ENCODE peak calls at places on chromosome 14, in six cellular contexts. M, Q, K, Y, F and L are unnamed samples.

GRCh38 chr14:77264466-77265186 is 6.4 kb downstream of the NGB start:
- DNase-seq in M (no peak), Q (no peak), K (no peak), Y (no peak), F (peak; percentile 61), L (no peak)

GRCh38 chr14:93045965-93046695 is 69.6 kb downstream of the ITPK1 start:
- DNase-seq in M (peak; percentile 52), Q (no peak), K (no peak), Y (peak; percentile 71), F (peak; percentile 69), L (no peak)

GRCh38 chr14:93056840-93057585 is 58.7 kb downstream of the ITPK1 start:
- DNase-seq in M (no peak), Q (peak; percentile 82), K (no peak), Y (no peak), F (no peak), L (no peak)

GRCh38 chr14:51211149-51211548 is 28.9 kb upstream of the TMX1 start:
- DNase-seq in M (no peak), Q (no peak), K (no peak), Y (peak; percentile 74), F (no peak), L (no peak)

GRCh38 chr14:89540830-89541470 is 123.9 kb upstream of the FOXN3 start:
- DNase-seq in M (peak; percentile 32), Q (no peak), K (no peak), Y (peak; percentile 84), F (no peak), L (no peak)

GRCh38 chr14:100640481-100641273 is 53.5 kb upstream of the BEGAIN start:
- DNase-seq in M (no peak), Q (no peak), K (no peak), Y (no peak), F (peak; percentile 90), L (no peak)

GRCh38 chr14:66405158-66405557 is 81.0 kb upstream of the CCDC196 start:
- DNase-seq in M (no peak), Q (no peak), K (no peak), Y (peak; percentile 25), F (no peak), L (no peak)

GRCh38 chr14:64926398-64926995 is 12.2 kb downstream of the CHURC1 start:
- DNase-seq in M (no peak), Q (no peak), K (no peak), Y (no peak), F (no peak), L (no peak)

GRCh38 chr14:24058951-24059475 is 7.2 kb downstream of the CARMIL3 start:
- DNase-seq in M (no peak), Q (peak; percentile 54), K (peak; percentile 41), Y (no peak), F (no peak), L (peak; percentile 56)

GRCh38 chr14:74655597-74656389 is 43.8 kb upstream of the LTBP2 start:
- DNase-seq in M (no peak), Q (no peak), K (no peak), Y (peak; percentile 82), F (no peak), L (no peak)

GRCh38 chr14:102262894-102263462 is 42.0 kb downstream of the MOK start:
- DNase-seq in M (peak; percentile 32), Q (no peak), K (no peak), Y (peak; percentile 55), F (no peak), L (no peak)

GRCh38 chr14:68631058-68631690 is 161.7 kb downstream of the ZFP36L1 start:
- DNase-seq in M (no peak), Q (no peak), K (no peak), Y (no peak), F (no peak), L (no peak)

GRCh38 chr14:49550284-49551184 is 35.6 kb downstream of the RPS29 start:
- DNase-seq in M (peak; percentile 31), Q (no peak), K (no peak), Y (peak; percentile 36), F (no peak), L (no peak)

GRCh38 chr14:74290415-74290814 is 12.3 kb downstream of the ABCD4 start:
- DNase-seq in M (peak; percentile 27), Q (no peak), K (no peak), Y (peak; percentile 42), F (no peak), L (no peak)

GRCh38 chr14:100098171-100098570 is 32.9 kb downstream of the EVL start:
- DNase-seq in M (no peak), Q (peak; percentile 14), K (no peak), Y (no peak), F (no peak), L (no peak)

GRCh38 chr14:104593710-104594121 is 10.9 kb downstream of the TMEM179 start:
- DNase-seq in M (no peak), Q (no peak), K (no peak), Y (no peak), F (no peak), L (no peak)

GRCh38 chr14:32744811-32745445 is 193.8 kb upstream of the NPAS3 start:
- DNase-seq in M (no peak), Q (no peak), K (no peak), Y (no peak), F (no peak), L (no peak)

GRCh38 chr14:105859717-105860614 is 333.6 kb downstream of the TMEM121 start:
- DNase-seq in M (no peak), Q (peak; percentile 40), K (no peak), Y (no peak), F (peak; percentile 84), L (peak; percentile 57)

GRCh38 chr14:20998674-20999366 is at the start of gene SLC39A2:
- DNase-seq in M (no peak), Q (no peak), K (no peak), Y (peak; percentile 80), F (no peak), L (no peak)

DNA sequence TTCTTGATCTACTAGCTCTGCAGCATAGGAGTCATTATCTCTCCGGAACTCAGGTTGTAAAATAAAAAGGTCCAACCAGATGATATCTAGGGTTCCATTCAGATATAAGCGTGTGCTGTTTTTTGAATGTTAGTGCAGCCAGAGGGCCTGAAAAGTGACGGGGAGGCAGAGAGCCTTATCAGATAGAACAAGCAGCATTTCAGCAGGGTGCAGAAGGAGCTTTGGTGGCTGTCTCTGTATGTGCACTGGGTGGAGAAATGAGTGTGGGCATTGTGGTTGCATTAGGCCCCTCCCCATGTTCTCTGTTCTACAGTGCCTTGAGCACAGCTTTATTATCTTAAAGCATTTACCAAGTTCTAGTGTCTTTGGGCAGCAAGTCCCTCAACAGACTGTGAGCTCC is 275.1 kb downstream of the NRXN3 start:
- DNase-seq in M (no peak), Q (no peak), K (no peak), Y (no peak), F (no peak), L (no peak)
- TF ChIP-seq CTCF in M (no peak), Q (no peak), K (no peak), Y (no peak), F (no peak), L (no peak)

DNA sequence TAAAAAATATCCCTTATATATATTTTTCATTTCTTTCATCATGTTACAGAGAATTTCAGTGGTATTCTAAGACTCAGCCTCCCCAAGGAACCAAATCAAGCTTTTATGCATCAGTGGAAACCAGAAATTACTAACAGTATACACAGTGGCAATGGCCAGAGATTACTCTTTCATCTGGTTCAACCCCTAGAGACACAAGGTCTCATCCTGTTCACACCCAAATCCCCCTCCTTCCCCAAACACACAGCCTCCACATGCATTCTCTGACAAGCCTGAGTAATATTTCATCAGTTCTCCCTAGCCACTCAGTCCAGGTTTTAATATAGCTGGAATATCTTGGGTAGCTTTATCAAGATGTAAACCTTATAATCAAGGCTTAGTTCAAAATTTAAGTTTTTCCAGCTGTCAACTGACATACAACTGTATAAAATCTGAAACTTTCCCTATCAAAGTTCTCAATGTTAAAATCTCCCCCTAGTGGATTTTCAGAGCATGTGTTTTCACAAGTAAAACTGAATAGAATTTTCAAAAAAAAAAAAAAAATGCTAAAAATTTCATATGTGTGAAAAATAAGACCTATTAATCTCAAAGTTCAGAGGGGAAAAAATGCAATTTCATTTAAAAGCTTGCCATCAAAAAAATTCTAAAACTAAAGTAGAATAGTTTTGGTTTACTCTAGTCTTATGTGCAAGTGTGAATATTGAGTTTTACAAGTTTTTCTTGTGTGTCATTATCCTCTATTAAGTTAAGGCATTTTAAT is 10.5 kb upstream of the SSTR1 start:
- DNase-seq in M (peak; percentile 23), Q (no peak), K (no peak), Y (peak; percentile 33), F (no peak), L (no peak)
- TF ChIP-seq CTCF in M (peak; percentile 35), Q (no peak), K (peak; percentile 26), Y (peak; percentile 52), F (peak; percentile 21), L (peak; percentile 62)

DNA sequence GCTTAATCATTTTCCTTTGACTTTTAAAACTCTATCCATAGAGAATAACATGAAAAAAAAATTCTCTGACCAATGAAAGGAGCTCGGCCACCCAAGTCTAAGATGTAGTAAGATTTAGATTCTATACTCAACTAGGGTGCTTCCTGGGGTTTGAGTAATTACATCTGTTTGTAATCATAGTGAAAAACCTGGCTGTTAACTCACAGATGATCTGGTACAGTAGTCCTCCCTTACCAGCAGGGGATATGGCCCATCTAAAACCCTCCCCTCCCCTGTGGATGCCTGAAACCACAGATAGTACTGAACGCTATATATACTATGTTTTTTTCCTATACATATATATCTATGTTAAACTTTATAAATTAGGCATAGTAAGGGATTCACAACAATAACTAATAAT is 89.2 kb downstream of the DAAM1 start:
- DNase-seq in M (no peak), Q (no peak), K (no peak), Y (peak; percentile 58), F (no peak), L (no peak)
- TF ChIP-seq CTCF in M (no peak), Q (no peak), K (no peak), Y (peak; percentile 9), F (no peak), L (no peak)

GRCh38 chr14:22220427-22220826 is 368.6 kb downstream of the DAD1 start:
- DNase-seq in M (no peak), Q (no peak), K (no peak), Y (no peak), F (no peak), L (no peak)
- TF ChIP-seq CTCF in M (no peak), Q (no peak), K (no peak), Y (peak; percentile 5), F (no peak), L (no peak)

GRCh38 chr14:54489318-54489683 is 521 bp upstream of the GMFB start:
- DNase-seq in M (no peak), Q (no peak), K (no peak), Y (no peak), F (no peak), L (no peak)

GRCh38 chr14:54497224-54497623 is 8.4 kb upstream of the GMFB start:
- DNase-seq in M (no peak), Q (no peak), K (no peak), Y (no peak), F (no peak), L (no peak)

GRCh38 chr14:54490448-54490805 is 1.6 kb upstream of the GMFB start:
- DNase-seq in M (no peak), Q (no peak), K (no peak), Y (no peak), F (no peak), L (no peak)

GRCh38 chr14:54489731-54490447 is 1.1 kb upstream of the GMFB start:
- DNase-seq in M (no peak), Q (no peak), K (no peak), Y (peak; percentile 43), F (no peak), L (no peak)

GRCh38 chr14:54493293-54493692 is 4.5 kb upstream of the GMFB start:
- DNase-seq in M (no peak), Q (no peak), K (no peak), Y (no peak), F (no peak), L (no peak)
- TF ChIP-seq CTCF in M (no peak), Q (no peak), K (peak; percentile 8), Y (no peak), F (no peak), L (no peak)

GRCh38 chr14:61126083-61126962 is 145.3 kb downstream of the SLC38A6 start:
- DNase-seq in M (peak; percentile 80), Q (no peak), K (no peak), Y (no peak), F (no peak), L (no peak)
- TF ChIP-seq CTCF in M (no peak), Q (no peak), K (no peak), Y (no peak), F (no peak), L (no peak)